ENCODE peak calls at places on chromosomes 11 and 22, in seven cellular contexts. Y is foreskin fibroblast, H is germinal center, F is NCI-H1436, P is gastrocnemius medialis, U is iPS DF 19.7, L is activated T-helper 1 cell treated with Interleukin-2 at 50 U/mL for 16 hours. B is an unnamed sample.

GRCh38 chr22:50250555-50251471 is at the start of gene HDAC10:
- DNase-seq in Y (peak; percentile 94), H (peak; percentile 88), F (peak; percentile 74), P (peak; percentile 43), U (no peak), L (peak; percentile 72), B (peak; percentile 74)

GRCh38 chr22:46288846-46289243 is 7.8 kb upstream of the GTSE1 start:
- DNase-seq in Y (no peak), H (no peak), F (no peak), P (no peak), U (no peak), L (no peak), B (no peak)

GRCh38 chr11:64255135-64256128 is 4.1 kb downstream of the PLCB3 start:
- DNase-seq in Y (no peak), H (no peak), F (no peak), P (no peak), U (no peak), L (no peak), B (no peak)

GRCh38 chr11:85539029-85539689 is 88.0 kb downstream of the DLG2 start:
- DNase-seq in Y (no peak), H (no peak), F (no peak), P (peak; percentile 28), U (no peak), L (no peak), B (no peak)

GRCh38 chr22:44994399-44995281 is 15.2 kb downstream of the PHF21B start:
- DNase-seq in Y (no peak), H (no peak), F (peak; percentile 54), P (no peak), U (no peak), L (no peak), B (no peak)

GRCh38 chr11:61496602-61497400 is 11.7 kb upstream of the LRRC10B start:
- DNase-seq in Y (no peak), H (no peak), F (no peak), P (no peak), U (no peak), L (no peak), B (no peak)

GRCh38 chr11:8646873-8647272 is 35.6 kb downstream of the TRIM66 start:
- DNase-seq in Y (no peak), H (no peak), F (no peak), P (no peak), U (no peak), L (no peak), B (no peak)

GRCh38 chr11:34565417-34566208 is 52.0 kb upstream of the ELF5 start:
- DNase-seq in Y (no peak), H (peak; percentile 23), F (no peak), P (no peak), U (peak; percentile 12), L (no peak), B (no peak)

GRCh38 chr11:4178813-4179662 is 84.4 kb downstream of the RRM1 start:
- DNase-seq in Y (no peak), H (no peak), F (no peak), P (no peak), U (no peak), L (no peak), B (no peak)

GRCh38 chr11:61141601-61142028 is 19.6 kb downstream of the VPS37C start:
- DNase-seq in Y (no peak), H (no peak), F (peak; percentile 58), P (no peak), U (no peak), L (no peak), B (no peak)

GRCh38 chr11:43735931-43736330 is 55.4 kb downstream of the HSD17B12 start:
- DNase-seq in Y (peak; percentile 48), H (no peak), F (no peak), P (no peak), U (no peak), L (no peak), B (no peak)

GRCh38 chr11:78079232-78080083 is at the start of gene NDUFC2:
- DNase-seq in Y (peak; percentile 95), H (peak; percentile 58), F (peak; percentile 54), P (peak; percentile 71), U (peak; percentile 28), L (peak; percentile 37), B (peak; percentile 58)

GRCh38 chr11:103581680-103582265 is 454.7 kb upstream of the DDI1 start:
- DNase-seq in Y (peak; percentile 12), H (no peak), F (no peak), P (no peak), U (no peak), L (no peak), B (no peak)

GRCh38 chr11:43360361-43361032 is 1.8 kb downstream of the TTC17 start:
- DNase-seq in Y (peak; percentile 54), H (no peak), F (no peak), P (no peak), U (no peak), L (no peak), B (no peak)

GRCh38 chr11:119356349-119357031 is 10.0 kb upstream of the MFRP start:
- DNase-seq in Y (peak; percentile 88), H (peak; percentile 86), F (peak; percentile 79), P (peak; percentile 80), U (no peak), L (peak; percentile 51), B (peak; percentile 73)

GRCh38 chr22:50341977-50342650 is 1.0 kb upstream of the PPP6R2 start:
- DNase-seq in Y (peak; percentile 92), H (peak; percentile 64), F (peak; percentile 85), P (peak; percentile 86), U (peak; percentile 52), L (peak; percentile 75), B (peak; percentile 80)

GRCh38 chr22:24390576-24390975 is 36.8 kb upstream of the ADORA2A start:
- DNase-seq in Y (peak; percentile 24), H (no peak), F (no peak), P (peak; percentile 67), U (no peak), L (no peak), B (no peak)

GRCh38 chr11:113272927-113273615 is 41.3 kb upstream of the TTC12 start:
- DNase-seq in Y (no peak), H (no peak), F (no peak), P (no peak), U (no peak), L (no peak), B (no peak)

GRCh38 chr11:48169706-48170105 is 46.9 kb upstream of the OR4B1 start:
- DNase-seq in Y (no peak), H (no peak), F (no peak), P (no peak), U (no peak), L (no peak), B (no peak)

GRCh38 chr11:17791144-17791543 is 56.6 kb downstream of the KCNC1 start:
- DNase-seq in Y (peak; percentile 23), H (no peak), F (no peak), P (no peak), U (no peak), L (no peak), B (no peak)

GRCh38 chr11:45212566-45213315 is 66.3 kb downstream of the PRDM11 start:
- DNase-seq in Y (no peak), H (no peak), F (no peak), P (no peak), U (no peak), L (no peak), B (no peak)

GRCh38 chr11:77819921-77820564 is 479 bp downstream of the RSF1 start:
- DNase-seq in Y (peak; percentile 54), H (peak; percentile 42), F (peak; percentile 20), P (peak; percentile 52), U (no peak), L (peak; percentile 23), B (peak; percentile 14)

GRCh38 chr11:64150481-64151239 is 15.3 kb downstream of the MACROD1 start:
- DNase-seq in Y (no peak), H (no peak), F (no peak), P (peak; percentile 92), U (no peak), L (no peak), B (no peak)

GRCh38 chr11:3152471-3153110 is 12.5 kb downstream of the OSBPL5 start:
- DNase-seq in Y (no peak), H (no peak), F (no peak), P (no peak), U (no peak), L (no peak), B (no peak)

GRCh38 chr11:36601145-36601544 is 3.1 kb upstream of the RAG2 start:
- DNase-seq in Y (no peak), H (no peak), F (no peak), P (no peak), U (no peak), L (no peak), B (no peak)

GRCh38 chr11:71998649-71999310 is at the start of gene IL18BP:
- DNase-seq in Y (no peak), H (peak; percentile 51), F (no peak), P (no peak), U (no peak), L (peak; percentile 7), B (no peak)

GRCh38 chr22:43435851-43436535 is 24.2 kb downstream of the MPPED1 start:
- DNase-seq in Y (no peak), H (no peak), F (peak; percentile 49), P (no peak), U (no peak), L (no peak), B (no peak)

GRCh38 chr22:45268167-45268957 is 16.4 kb upstream of the UPK3A start:
- DNase-seq in Y (peak; percentile 45), H (no peak), F (peak; percentile 71), P (no peak), U (peak; percentile 88), L (no peak), B (no peak)

GRCh38 chr22:20430101-20430640 is 7.5 kb downstream of the SCARF2 start:
- DNase-seq in Y (no peak), H (peak; percentile 18), F (no peak), P (no peak), U (no peak), L (no peak), B (no peak)

GRCh38 chr22:39352301-39352867 is 2.6 kb downstream of the SYNGR1 start:
- DNase-seq in Y (peak; percentile 11), H (no peak), F (no peak), P (no peak), U (no peak), L (no peak), B (no peak)